ENCODE peak calls at places on chromosomes 2 and 18, in nine cellular contexts. One of them, this sample, is unnamed.

GRCh38 chr2:119960821-119961220 is 52.1 kb upstream of the EPB41L5 start:
- DNase-seq in Kasumi-1: no peak
- DNase-seq in SHP77 treated with DMSO at 0.1 percent for 48 hours: no peak
- DNase-seq in AG20443: no peak
- DNase-seq in endothelial cell: no peak
- DNase-seq in HFFc6: peak; percentile 1
- DNase-seq in LoVo: no peak
- DNase-seq in amygdala: no peak
- DNase-seq in 8988T: no peak
- DNase-seq in this sample: no peak

GRCh38 chr18:11993264-11993916 is 12.1 kb downstream of the IMPA2 start:
- DNase-seq in HFFc6: no peak
- DNase-seq in LoVo: no peak
- DNase-seq in Kasumi-1: no peak
- DNase-seq in 8988T: no peak
- DNase-seq in SHP77 treated with DMSO at 0.1 percent for 48 hours: no peak
- DNase-seq in AG20443: no peak
- DNase-seq in amygdala: no peak
- DNase-seq in endothelial cell: no peak
- DNase-seq in this sample: no peak

GRCh38 chr2:181790716-181791649 is 100.5 kb upstream of the ITPRID2 start:
- DNase-seq in AG20443: peak; percentile 69
- DNase-seq in HFFc6: peak; percentile 96
- DNase-seq in endothelial cell: no peak
- DNase-seq in LoVo: peak; percentile 89
- DNase-seq in SHP77 treated with DMSO at 0.1 percent for 48 hours: no peak
- DNase-seq in 8988T: no peak
- DNase-seq in Kasumi-1: no peak
- DNase-seq in amygdala: no peak
- DNase-seq in this sample: peak; percentile 42

GRCh38 chr2:72538486-72538885 is 287.3 kb downstream of the EXOC6B start:
- DNase-seq in 8988T: no peak
- DNase-seq in Kasumi-1: no peak
- DNase-seq in HFFc6: no peak
- DNase-seq in AG20443: no peak
- DNase-seq in SHP77 treated with DMSO at 0.1 percent for 48 hours: no peak
- DNase-seq in endothelial cell: no peak
- DNase-seq in LoVo: no peak
- DNase-seq in amygdala: no peak
- DNase-seq in this sample: no peak

GRCh38 chr18:46452820-46453219 is 204.2 kb downstream of the LOXHD1 start:
- DNase-seq in 8988T: peak; percentile 44
- DNase-seq in Kasumi-1: no peak
- DNase-seq in SHP77 treated with DMSO at 0.1 percent for 48 hours: no peak
- DNase-seq in endothelial cell: no peak
- DNase-seq in LoVo: peak; percentile 54
- DNase-seq in amygdala: no peak
- DNase-seq in HFFc6: peak; percentile 34
- DNase-seq in AG20443: no peak
- DNase-seq in this sample: no peak

GRCh38 chr2:33069894-33070651 is 123.3 kb downstream of the LTBP1 start:
- DNase-seq in LoVo: peak; percentile 86
- DNase-seq in 8988T: peak; percentile 50
- DNase-seq in amygdala: no peak
- DNase-seq in SHP77 treated with DMSO at 0.1 percent for 48 hours: no peak
- DNase-seq in HFFc6: peak; percentile 98
- DNase-seq in AG20443: peak; percentile 92
- DNase-seq in Kasumi-1: no peak
- DNase-seq in endothelial cell: no peak
- DNase-seq in this sample: peak; percentile 62

GRCh38 chr18:56945171-56945863 is 201.6 kb upstream of the BOD1L2 start:
- DNase-seq in Kasumi-1: no peak
- DNase-seq in AG20443: no peak
- DNase-seq in amygdala: no peak
- DNase-seq in SHP77 treated with DMSO at 0.1 percent for 48 hours: no peak
- DNase-seq in LoVo: no peak
- DNase-seq in HFFc6: no peak
- DNase-seq in endothelial cell: no peak
- DNase-seq in 8988T: no peak
- DNase-seq in this sample: no peak

GRCh38 chr2:164589522-164589921 is 31.8 kb downstream of the GRB14 start:
- DNase-seq in endothelial cell: no peak
- DNase-seq in HFFc6: no peak
- DNase-seq in amygdala: no peak
- DNase-seq in Kasumi-1: no peak
- DNase-seq in SHP77 treated with DMSO at 0.1 percent for 48 hours: no peak
- DNase-seq in AG20443: no peak
- DNase-seq in LoVo: no peak
- DNase-seq in 8988T: no peak
- DNase-seq in this sample: no peak

GRCh38 chr2:149857344-149857743 is 269.8 kb upstream of the MMADHC start:
- DNase-seq in SHP77 treated with DMSO at 0.1 percent for 48 hours: no peak
- DNase-seq in Kasumi-1: no peak
- DNase-seq in amygdala: no peak
- DNase-seq in LoVo: no peak
- DNase-seq in endothelial cell: no peak
- DNase-seq in 8988T: no peak
- DNase-seq in HFFc6: peak; percentile 55
- DNase-seq in AG20443: peak; percentile 22
- DNase-seq in this sample: no peak

GRCh38 chr2:69828913-69829242 is 582 bp upstream of the GMCL1 start:
- DNase-seq in SHP77 treated with DMSO at 0.1 percent for 48 hours: no peak
- DNase-seq in Kasumi-1: no peak
- DNase-seq in 8988T: no peak
- DNase-seq in AG20443: no peak
- DNase-seq in LoVo: no peak
- DNase-seq in endothelial cell: no peak
- DNase-seq in HFFc6: no peak
- DNase-seq in amygdala: no peak
- DNase-seq in this sample: no peak

GRCh38 chr2:60764736-60765534 is 8.9 kb downstream of the PAPOLG start:
- DNase-seq in endothelial cell: no peak
- DNase-seq in amygdala: no peak
- DNase-seq in HFFc6: no peak
- DNase-seq in LoVo: peak; percentile 36
- DNase-seq in Kasumi-1: no peak
- DNase-seq in 8988T: no peak
- DNase-seq in SHP77 treated with DMSO at 0.1 percent for 48 hours: no peak
- DNase-seq in AG20443: no peak
- DNase-seq in this sample: no peak

This sample was measured in hepatocyte.